ENCODE peak calls at places on chromosomes 12 and 14, in five cellular contexts. One of them, this sample, is unnamed.

GRCh38 chr12:103639983-103640382 is 52.9 kb downstream of the STAB2 start:
- DNase-seq in testis: no peak
- DNase-seq in WTC11: no peak
- DNase-seq in endodermal cell: no peak
- DNase-seq in cardiac fibroblast: no peak
- DNase-seq in this sample: no peak

GRCh38 chr12:88562846-88563582 is 17.3 kb downstream of the KITLG start:
- DNase-seq in WTC11: no peak
- DNase-seq in endodermal cell: no peak
- DNase-seq in testis: no peak
- DNase-seq in cardiac fibroblast: peak
- DNase-seq in this sample: no peak

GRCh38 chr12:1612196-1612595 is 16.8 kb upstream of the WNT5B start:
- DNase-seq in testis: no peak
- DNase-seq in WTC11: no peak
- DNase-seq in cardiac fibroblast: peak
- DNase-seq in endodermal cell: no peak
- DNase-seq in this sample: no peak

GRCh38 chr14:51828017-51828797 is 32.2 kb upstream of the GNG2 start:
- DNase-seq in endodermal cell: peak
- DNase-seq in testis: no peak
- DNase-seq in cardiac fibroblast: no peak
- DNase-seq in WTC11: no peak
- DNase-seq in this sample: no peak

GRCh38 chr14:81269979-81270375 is 49.2 kb upstream of the GTF2A1 start:
- DNase-seq in endodermal cell: no peak
- DNase-seq in testis: no peak
- DNase-seq in cardiac fibroblast: no peak
- DNase-seq in WTC11: no peak
- DNase-seq in this sample: no peak

GRCh38 chr12:7161811-7162210 is 27.7 kb upstream of the PEX5 start:
- DNase-seq in cardiac fibroblast: peak
- DNase-seq in testis: no peak
- DNase-seq in WTC11: no peak
- DNase-seq in endodermal cell: peak
- DNase-seq in this sample: no peak

GRCh38 chr12:54272214-54272613 is 7.7 kb downstream of the CBX5 start:
- DNase-seq in testis: no peak
- DNase-seq in endodermal cell: no peak
- DNase-seq in WTC11: no peak
- DNase-seq in cardiac fibroblast: no peak
- DNase-seq in this sample: no peak

GRCh38 chr14:101224356-101225115 is 321.0 kb upstream of the RTL1 start:
- DNase-seq in testis: peak
- DNase-seq in endodermal cell: peak
- DNase-seq in cardiac fibroblast: no peak
- DNase-seq in WTC11: no peak
- DNase-seq in this sample: peak

GRCh38 chr14:104882991-104883660 is 18.1 kb downstream of the CEP170B start:
- DNase-seq in WTC11: no peak
- DNase-seq in testis: no peak
- DNase-seq in endodermal cell: peak
- DNase-seq in cardiac fibroblast: no peak
- DNase-seq in this sample: no peak

GRCh38 chr12:90167501-90167900 is 458.9 kb upstream of the ATP2B1 start:
- DNase-seq in endodermal cell: no peak
- DNase-seq in cardiac fibroblast: no peak
- DNase-seq in WTC11: no peak
- DNase-seq in testis: no peak
- DNase-seq in this sample: no peak

GRCh38 chr12:29591140-29592020 is 93.9 kb upstream of the OVCH1 start:
- DNase-seq in endodermal cell: peak
- DNase-seq in cardiac fibroblast: peak
- DNase-seq in testis: peak
- DNase-seq in WTC11: peak
- DNase-seq in this sample: peak

GRCh38 chr14:99382781-99383456 is 97.7 kb downstream of the SETD3 start:
- DNase-seq in testis: no peak
- DNase-seq in endodermal cell: peak
- DNase-seq in cardiac fibroblast: no peak
- DNase-seq in WTC11: no peak
- DNase-seq in this sample: no peak

GRCh38 chr12:24769682-24770081 is 179.2 kb downstream of the BCAT1 start:
- DNase-seq in cardiac fibroblast: no peak
- DNase-seq in WTC11: no peak
- DNase-seq in endodermal cell: no peak
- DNase-seq in testis: no peak
- DNase-seq in this sample: no peak

GRCh38 chr12:24770334-24770733 is 178.6 kb downstream of the BCAT1 start:
- DNase-seq in endodermal cell: no peak
- DNase-seq in testis: no peak
- DNase-seq in WTC11: no peak
- DNase-seq in cardiac fibroblast: no peak
- DNase-seq in this sample: no peak

GRCh38 chr12:24770851-24771250 is 178.1 kb downstream of the BCAT1 start:
- DNase-seq in WTC11: no peak
- DNase-seq in cardiac fibroblast: peak
- DNase-seq in testis: no peak
- DNase-seq in endodermal cell: no peak
- DNase-seq in this sample: no peak

GRCh38 chr12:24767016-24767415 is 181.9 kb downstream of the BCAT1 start:
- DNase-seq in cardiac fibroblast: no peak
- DNase-seq in testis: no peak
- DNase-seq in endodermal cell: no peak
- DNase-seq in WTC11: no peak
- DNase-seq in this sample: no peak

GRCh38 chr12:24768415-24768814 is 180.5 kb downstream of the BCAT1 start:
- DNase-seq in endodermal cell: no peak
- DNase-seq in testis: no peak
- DNase-seq in WTC11: no peak
- DNase-seq in cardiac fibroblast: no peak
- DNase-seq in this sample: no peak
- TF ChIP-seq CTCF in endodermal cell: peak
- TF ChIP-seq CTCF in testis: no peak
- TF ChIP-seq CTCF in WTC11: no peak
- TF ChIP-seq CTCF in cardiac fibroblast: no peak
- TF ChIP-seq CTCF in this sample: no peak

DNA sequence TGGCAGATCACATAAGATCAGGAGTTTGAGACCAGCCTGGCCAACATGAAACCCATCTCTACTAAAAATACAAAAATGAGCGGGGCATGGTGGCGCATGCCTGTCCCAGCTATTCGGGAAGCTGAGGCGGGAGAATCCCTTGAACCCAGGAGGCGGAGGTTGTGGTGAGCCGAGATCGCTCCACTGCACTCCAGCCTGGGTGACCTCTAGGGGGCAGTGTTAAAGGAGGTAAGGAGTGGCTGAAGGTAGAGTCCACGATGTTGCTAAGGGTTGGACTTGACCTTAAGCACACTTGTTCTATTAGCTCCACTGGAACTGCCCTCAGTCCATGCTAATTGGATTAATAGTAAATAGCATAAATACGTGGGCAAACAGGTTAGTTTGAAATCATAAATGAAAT is 62.4 kb upstream of the PSMC1 start:
- DNase-seq in cardiac fibroblast: no peak
- DNase-seq in endodermal cell: peak
- DNase-seq in testis: no peak
- DNase-seq in WTC11: peak
- DNase-seq in this sample: peak
- TF ChIP-seq CTCF in cardiac fibroblast: peak
- TF ChIP-seq CTCF in endodermal cell: peak
- TF ChIP-seq CTCF in testis: peak
- TF ChIP-seq CTCF in WTC11: peak
- TF ChIP-seq CTCF in this sample: peak

GRCh38 chr12:65881965-65882413 is 57.7 kb downstream of the HMGA2 start:
- DNase-seq in cardiac fibroblast: peak
- DNase-seq in WTC11: peak
- DNase-seq in testis: peak
- DNase-seq in endodermal cell: peak
- DNase-seq in this sample: peak
- TF ChIP-seq CTCF in cardiac fibroblast: peak
- TF ChIP-seq CTCF in WTC11: no peak
- TF ChIP-seq CTCF in testis: no peak
- TF ChIP-seq CTCF in endodermal cell: peak
- TF ChIP-seq CTCF in this sample: no peak

DNA sequence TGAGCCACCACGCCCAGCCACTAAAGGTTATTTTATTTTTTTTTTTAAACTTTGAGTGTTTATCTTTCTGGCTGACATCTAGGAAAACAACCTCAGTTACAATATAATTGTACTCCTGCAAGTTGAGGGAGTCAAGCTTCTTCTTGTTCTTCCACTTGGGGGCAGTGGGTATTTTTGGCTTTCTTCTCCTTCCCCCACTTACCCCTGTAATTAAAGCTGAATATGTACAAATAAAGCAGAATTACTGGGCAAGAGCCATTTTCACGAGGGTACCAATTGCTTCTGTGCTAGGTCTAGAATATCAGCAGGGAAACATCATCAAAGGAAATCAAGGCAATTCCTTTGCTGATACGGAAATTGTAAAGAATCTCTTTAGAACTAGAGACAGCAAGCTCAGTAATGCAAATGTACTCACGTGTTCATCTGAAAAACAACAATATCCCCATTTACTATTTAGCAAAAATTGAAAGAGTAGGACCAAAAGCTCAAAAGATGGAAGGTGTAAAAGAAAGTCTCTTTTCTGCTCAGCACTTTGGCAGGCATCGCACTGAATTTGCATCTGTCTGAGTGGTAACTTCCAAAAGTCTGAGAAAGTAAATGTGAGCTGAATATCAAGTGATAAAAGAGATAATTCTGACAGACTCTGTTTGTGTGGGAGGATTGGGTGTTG is 72.8 kb downstream of the TAOK3 start:
- DNase-seq in WTC11: no peak
- DNase-seq in endodermal cell: no peak
- DNase-seq in cardiac fibroblast: peak
- DNase-seq in testis: no peak
- DNase-seq in this sample: no peak
- TF ChIP-seq CTCF in WTC11: no peak
- TF ChIP-seq CTCF in endodermal cell: no peak
- TF ChIP-seq CTCF in cardiac fibroblast: no peak
- TF ChIP-seq CTCF in testis: no peak
- TF ChIP-seq CTCF in this sample: no peak

GRCh38 chr14:61607570-61608244 is 87.6 kb upstream of the HIF1A start:
- DNase-seq in testis: no peak
- DNase-seq in endodermal cell: peak
- DNase-seq in cardiac fibroblast: no peak
- DNase-seq in WTC11: no peak
- DNase-seq in this sample: peak
- TF ChIP-seq CTCF in testis: no peak
- TF ChIP-seq CTCF in endodermal cell: peak
- TF ChIP-seq CTCF in cardiac fibroblast: peak
- TF ChIP-seq CTCF in WTC11: no peak
- TF ChIP-seq CTCF in this sample: peak

This sample was measured in H9.